ENCODE peak calls at places on chromosomes 12 and 14, in five cellular contexts. A, G, H, C and X are unnamed samples.

GRCh38 chr12:26748412-26748740 is 84.6 kb downstream of the ITPR2 start:
- ATAC-seq in G (no peak), A (peak; percentile 37), C (peak; percentile 2), H (no peak), X (no peak)

GRCh38 chr12:24861751-24862575 is 86.9 kb downstream of the BCAT1 start:
- ATAC-seq in G (peak; percentile 97), C (peak; percentile 50), A (peak; percentile 33), H (no peak), X (no peak)

GRCh38 chr12:66072135-66072534 is 58.4 kb downstream of the LLPH start:
- ATAC-seq in C (no peak), G (no peak), H (no peak), A (no peak), X (no peak)

GRCh38 chr14:52609445-52610044 is 56.9 kb downstream of the GPR137C start:
- ATAC-seq in A (no peak), H (no peak), G (no peak), C (no peak), X (no peak)

GRCh38 chr14:55869397-55870049 is 248.7 kb upstream of the PELI2 start:
- ATAC-seq in G (no peak), A (no peak), H (peak; percentile 88), C (no peak), X (no peak)

GRCh38 chr14:102805941-102806340 is 28.7 kb downstream of the TRAF3 start:
- ATAC-seq in A (peak; percentile 52), H (no peak), G (no peak), C (no peak), X (no peak)

GRCh38 chr12:19220861-19221466 is 91.4 kb downstream of the PLEKHA5 start:
- ATAC-seq in G (no peak), H (no peak), A (no peak), C (no peak), X (peak; percentile 78)

GRCh38 chr12:96343347-96343954 is 56.8 kb downstream of the CDK17 start:
- ATAC-seq in C (peak; percentile 77), A (peak; percentile 63), G (no peak), H (no peak), X (no peak)

GRCh38 chr14:105646175-105646574 is 119.8 kb downstream of the TMEM121 start:
- ATAC-seq in H (peak; percentile 55), G (peak; percentile 21), C (no peak), A (no peak), X (peak; percentile 39)